ENCODE peak calls at places on chromosomes 3 and 15, in ten cellular contexts. G, L, U, K, H, P, T, S, C and R are unnamed samples.

GRCh38 chr3:36063992-36064391 is 316.3 kb upstream of the STAC start:
- DNase-seq in G (no peak), L (no peak), U (no peak), K (no peak), H (no peak), P (no peak), T (no peak), S (no peak), C (no peak), R (no peak)

GRCh38 chr15:92648190-92648875 is 7.2 kb downstream of the FAM174B start:
- DNase-seq in G (no peak), L (peak), U (no peak), K (no peak), H (no peak), P (no peak), T (peak), S (no peak), C (no peak), R (no peak)

GRCh38 chr3:127366383-127366782 is 78.5 kb upstream of the PRR20G start:
- DNase-seq in G (no peak), L (no peak), U (no peak), K (no peak), H (no peak), P (no peak), T (no peak), S (no peak), C (peak), R (no peak)

GRCh38 chr15:57961919-57962318 is 103.6 kb downstream of the ALDH1A2 start:
- DNase-seq in G (no peak), L (no peak), U (no peak), K (no peak), H (no peak), P (no peak), T (no peak), S (no peak), C (no peak), R (no peak)

GRCh38 chr3:112378989-112379692 is 46.2 kb downstream of the CD200 start:
- DNase-seq in G (no peak), L (no peak), U (no peak), K (no peak), H (no peak), P (no peak), T (no peak), S (no peak), C (no peak), R (no peak)

GRCh38 chr3:104909188-104909587 is 457.5 kb upstream of the ALCAM start:
- DNase-seq in G (no peak), L (no peak), U (no peak), K (no peak), H (peak), P (peak), T (no peak), S (no peak), C (peak), R (peak)

GRCh38 chr3:104323226-104323625 is 1043.5 kb upstream of the ALCAM start:
- DNase-seq in G (no peak), L (no peak), U (no peak), K (no peak), H (no peak), P (no peak), T (no peak), S (no peak), C (no peak), R (no peak)

GRCh38 chr3:33808559-33808958 is 10.1 kb downstream of the PDCD6IP start:
- DNase-seq in G (no peak), L (no peak), U (no peak), K (no peak), H (no peak), P (no peak), T (no peak), S (no peak), C (no peak), R (no peak)

GRCh38 chr3:70620956-70621355 is 308.5 kb upstream of the MDFIC2 start:
- DNase-seq in G (no peak), L (no peak), U (no peak), K (no peak), H (no peak), P (no peak), T (no peak), S (no peak), C (no peak), R (no peak)

GRCh38 chr3:63661242-63661641 is 8.8 kb downstream of the SNTN start:
- DNase-seq in G (no peak), L (no peak), U (no peak), K (no peak), H (no peak), P (no peak), T (no peak), S (no peak), C (peak), R (no peak)

GRCh38 chr15:36479200-36479896 is 100.1 kb upstream of the CDIN1 start:
- DNase-seq in G (no peak), L (no peak), U (no peak), K (no peak), H (no peak), P (no peak), T (no peak), S (no peak), C (no peak), R (no peak)